ENCODE peak calls at places on chromosomes 16 and 17, in four cellular contexts. C is AG04450; E is omental fat pad; D is CD4-positive, alpha-beta T cell. A is an unnamed sample.

GRCh38 chr17:82943751-82944150 is 103.9 kb upstream of the ZNF750 start:
- DNase-seq in C (no peak), E (no peak), D (no peak), A (no peak)

GRCh38 chr16:22358000-22358399 is 16.4 kb downstream of the CDR2 start:
- DNase-seq in E (no peak), C (no peak), D (no peak), A (no peak)

GRCh38 chr17:18916816-18917496 is 35.0 kb upstream of the SLC5A10 start:
- DNase-seq in C (no peak), E (no peak), D (no peak), A (no peak)

GRCh38 chr17:57269598-57270255 is 13.4 kb downstream of the MSI2 start:
- DNase-seq in E (no peak), D (no peak), C (no peak), A (no peak)

GRCh38 chr17:41013606-41014005 is 4.7 kb upstream of the KRTAP3-1 start:
- DNase-seq in E (no peak), C (peak; percentile 13), D (no peak), A (no peak)

GRCh38 chr16:80084163-80084562 is 456.6 kb upstream of the DYNLRB2 start:
- DNase-seq in C (no peak), E (no peak), D (no peak), A (no peak)

GRCh38 chr16:89925596-89926079 is 2.5 kb downstream of the TUBB3 start:
- DNase-seq in D (no peak), E (no peak), C (no peak), A (no peak)

GRCh38 chr17:30495586-30495985 is 18.4 kb downstream of the GOSR1 start:
- DNase-seq in D (no peak), C (no peak), E (no peak), A (no peak)

GRCh38 chr17:74807925-74808324 is 31.8 kb upstream of the NAT9 start:
- DNase-seq in D (no peak), E (no peak), C (no peak), A (no peak)

GRCh38 chr17:76957600-76958464 is 89.6 kb downstream of the MGAT5B start:
- DNase-seq in E (no peak), D (no peak), C (no peak), A (no peak)

GRCh38 chr16:20826039-20826566 is 19.8 kb downstream of the REXO5 start:
- DNase-seq in E (no peak), C (no peak), D (no peak), A (no peak)

GRCh38 chr17:80507965-80508364 is 31.6 kb upstream of the NPTX1 start:
- DNase-seq in E (no peak), C (no peak), D (no peak), A (no peak)

GRCh38 chr17:66183529-66183928 is 8.4 kb downstream of the CEP112 start:
- DNase-seq in C (no peak), D (no peak), E (no peak), A (no peak)

GRCh38 chr17:82817947-82818346 is 21.9 kb downstream of the ZNF750 start:
- DNase-seq in D (no peak), E (no peak), C (no peak), A (no peak)

GRCh38 chr17:50532452-50533024 is at the start of gene EPN3:
- DNase-seq in D (no peak), C (no peak), E (no peak), A (no peak)

GRCh38 chr17:63631062-63631461 is 8.8 kb downstream of the MAP3K3 start:
- DNase-seq in C (no peak), E (no peak), D (no peak), A (no peak)

GRCh38 chr17:9472094-9472493 is 103.5 kb downstream of the STX8 start:
- DNase-seq in E (no peak), C (no peak), D (no peak), A (no peak)

GRCh38 chr16:86224126-86224525 is 286.2 kb upstream of the FOXF1 start:
- DNase-seq in C (no peak), E (no peak), D (no peak), A (no peak)

GRCh38 chr17:82077617-82078358 is 12.2 kb upstream of the DUS1L start:
- DNase-seq in E (no peak), D (no peak), C (no peak), A (peak; percentile 68)

GRCh38 chr16:8512941-8513624 is 77.2 kb downstream of the TMEM114 start:
- DNase-seq in E (no peak), C (no peak), D (no peak), A (no peak)

GRCh38 chr17:2688351-2689342 is 22.9 kb downstream of the CLUH start:
- DNase-seq in E (peak; percentile 20), C (no peak), D (no peak), A (no peak)

GRCh38 chr17:73069164-73069774 is 23.2 kb downstream of the SLC39A11 start:
- DNase-seq in C (no peak), E (no peak), D (no peak), A (no peak)

GRCh38 chr17:28372203-28372944 is 880 bp downstream of the SARM1 start:
- DNase-seq in E (no peak), C (no peak), D (no peak), A (no peak)

GRCh38 chr17:83109793-83110645 is 30.6 kb downstream of the METRNL start:
- DNase-seq in D (no peak), C (peak; percentile 88), E (peak; percentile 92), A (peak; percentile 93)

GRCh38 chr17:31391496-31391949 is at the start of gene RAB11FIP4:
- DNase-seq in C (no peak), D (no peak), E (no peak), A (no peak)

GRCh38 chr16:82037666-82038065 is 2.6 kb downstream of the HSD17B2 start:
- DNase-seq in E (no peak), C (peak; percentile 26), D (no peak), A (no peak)

DNA sequence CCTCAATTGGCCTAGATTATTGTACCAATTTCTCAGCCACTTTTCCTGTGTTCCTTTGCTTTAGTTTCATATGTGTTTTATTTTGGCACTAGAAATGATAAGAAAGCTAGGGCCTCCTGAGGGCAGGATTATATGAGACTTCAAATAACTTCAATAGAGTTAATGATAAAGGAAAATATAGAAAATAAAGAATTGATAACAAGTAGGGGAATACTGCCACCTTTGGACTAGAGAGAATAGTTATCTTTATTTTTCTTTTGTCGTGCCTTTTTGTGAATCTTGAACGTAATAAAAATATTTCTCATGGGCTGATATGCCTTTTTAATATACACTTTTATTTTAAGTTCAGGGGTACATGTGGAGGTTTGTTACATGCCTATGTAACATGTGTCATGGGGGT is 29.3 kb upstream of the RBL2 start:
- DNase-seq in D (no peak), E (no peak), C (no peak), A (no peak)
- TF ChIP-seq CTCF in D (no peak), E (no peak), C (no peak), A (no peak)

GRCh38 chr16:56482667-56483236 is 31.4 kb downstream of the OGFOD1 start:
- DNase-seq in E (no peak), C (no peak), D (no peak), A (no peak)
- TF ChIP-seq CTCF in E (no peak), C (no peak), D (no peak), A (no peak)

DNA sequence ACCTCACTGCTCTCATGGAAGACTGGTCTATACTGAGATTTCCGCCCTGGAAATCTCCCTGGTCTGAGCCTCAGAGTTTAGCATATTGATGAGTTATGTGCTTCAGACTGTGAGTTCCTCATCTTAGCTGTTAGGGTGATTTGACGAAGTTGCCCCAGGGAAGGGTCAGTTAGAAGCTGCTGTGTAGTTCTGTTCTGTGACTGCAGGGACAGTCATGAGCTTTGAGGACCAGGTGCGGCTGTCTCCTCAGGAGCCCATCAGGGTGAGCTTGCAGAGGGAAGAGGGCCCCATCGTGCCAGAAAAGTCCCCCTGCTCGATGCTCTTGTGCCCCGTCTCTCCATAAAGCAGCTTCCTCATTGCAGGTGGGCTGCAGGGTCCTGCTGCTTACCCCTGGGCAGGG is 28.3 kb upstream of the IL17C start:
- DNase-seq in D (no peak), E (no peak), C (no peak), A (no peak)
- TF ChIP-seq CTCF in D (no peak), E (no peak), C (peak; percentile 24), A (no peak)

DNA sequence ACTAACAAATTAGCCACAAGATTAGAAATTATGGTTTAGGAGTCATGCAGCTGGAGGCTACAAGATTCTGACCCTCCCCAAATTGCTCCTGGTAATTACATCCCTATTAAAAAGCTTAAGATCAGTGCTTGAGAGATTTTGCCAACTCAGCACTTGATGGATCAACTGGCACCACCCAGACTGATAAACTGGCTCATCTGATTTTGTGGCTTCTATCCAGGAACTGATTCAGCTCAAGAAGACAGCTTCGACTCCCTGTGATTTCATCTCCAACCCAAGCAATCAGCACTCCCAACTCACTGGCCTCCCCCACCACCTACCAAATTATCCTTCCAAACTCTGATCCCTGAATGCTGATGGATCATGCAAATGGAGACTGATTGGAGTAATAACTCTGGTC is 94.8 kb downstream of the TNFRSF13B start:
- DNase-seq in D (no peak), C (no peak), E (no peak), A (no peak)
- TF ChIP-seq CTCF in D (no peak), C (no peak), E (no peak), A (no peak)

GRCh38 chr16:66460703-66461102 is 33.6 kb downstream of the BEAN1 start:
- DNase-seq in C (no peak), D (no peak), E (no peak), A (no peak)
- TF ChIP-seq CTCF in C (no peak), D (no peak), E (no peak), A (no peak)

GRCh38 chr17:75869282-75870141 is 8.9 kb downstream of the TRIM47 start:
- DNase-seq in E (no peak), D (no peak), C (no peak), A (peak; percentile 65)

GRCh38 chr17:75861927-75862317 is 6.8 kb upstream of the WBP2 start:
- DNase-seq in D (no peak), E (no peak), C (no peak), A (no peak)

DNA sequence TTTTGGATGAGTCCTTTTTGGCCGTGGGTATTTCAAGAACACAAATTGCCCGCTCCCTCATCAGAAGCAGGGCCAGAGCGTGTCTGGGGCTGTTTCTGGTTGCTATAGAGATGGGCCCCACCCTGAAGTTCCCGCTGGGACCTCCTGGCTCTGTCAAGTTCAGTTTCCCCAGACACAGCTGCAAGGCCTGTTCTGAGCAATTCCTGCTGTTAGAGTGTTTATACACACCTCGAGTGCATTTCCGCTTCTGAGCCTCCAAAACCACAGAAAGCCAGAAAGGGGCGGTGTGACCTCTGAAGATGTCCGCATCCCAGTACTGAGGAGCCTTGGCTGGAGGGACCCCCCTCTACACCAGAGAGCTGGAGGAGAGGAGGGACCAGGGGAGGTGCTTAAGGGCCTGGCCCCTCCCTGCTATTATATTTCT is 9.3 kb upstream of the WBP2 start:
- DNase-seq in E (no peak), C (peak; percentile 82), D (no peak), A (peak; percentile 56)
- TF ChIP-seq CTCF in E (no peak), C (peak; percentile 13), D (no peak), A (no peak)

DNA sequence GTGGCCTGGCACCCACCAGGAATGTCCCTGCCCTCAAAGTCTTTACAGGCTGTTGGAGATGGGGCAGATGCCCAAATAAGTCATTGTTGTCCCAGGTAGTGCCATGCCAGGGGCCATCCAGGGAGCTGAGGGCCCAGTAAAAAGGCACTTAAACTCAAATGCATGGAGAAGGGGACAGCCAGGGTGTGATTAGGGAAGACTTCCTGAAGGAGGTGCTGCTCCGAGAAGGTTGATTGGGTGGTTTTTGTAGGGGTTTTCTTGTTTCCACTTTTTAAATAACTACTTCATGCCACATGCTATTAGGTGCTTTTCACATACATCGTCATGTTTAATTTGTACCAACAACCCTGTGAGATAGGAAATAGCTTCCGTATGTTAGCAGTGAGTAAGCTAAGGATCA is 66.9 kb downstream of the RAI1 start:
- DNase-seq in C (no peak), D (no peak), E (no peak), A (no peak)
- TF ChIP-seq CTCF in C (no peak), D (no peak), E (no peak), A (no peak)